ENCODE peak calls at places on chromosomes 6 and 20, in eight cellular contexts. N is lower lobe of right lung; X is sigmoid colon; C is CD4-positive, alpha-beta memory T cell; O is psoas muscle; E is A549; I is adrenal gland; G is Panc1. U is an unnamed sample.

GRCh38 chr6:18265787-18266523 is 1.6 kb upstream of the DEK start:
- DNase-seq in O (no peak), X (no peak), I (no peak), N (no peak), E (no peak), G (no peak), C (no peak), U (no peak)

GRCh38 chr6:165439928-165440554 is 130.6 kb upstream of the C6orf118 start:
- DNase-seq in I (no peak), G (peak; percentile 52), N (no peak), X (no peak), E (peak; percentile 69), C (no peak), O (no peak), U (no peak)

GRCh38 chr20:41424025-41424424 is 57.4 kb upstream of the EMILIN3 start:
- DNase-seq in N (no peak), I (no peak), O (no peak), G (no peak), C (no peak), X (no peak), E (no peak), U (no peak)

GRCh38 chr6:155117266-155117665 is 122.2 kb downstream of the TIAM2 start:
- DNase-seq in I (no peak), C (no peak), G (no peak), N (no peak), E (no peak), O (no peak), X (no peak), U (no peak)

GRCh38 chr20:54137115-54137514 is 36.7 kb downstream of the CYP24A1 start:
- DNase-seq in I (no peak), O (no peak), N (no peak), C (no peak), X (no peak), E (no peak), G (no peak), U (no peak)

GRCh38 chr6:139531148-139531547 is 156.7 kb upstream of the CITED2 start:
- DNase-seq in G (no peak), N (no peak), E (no peak), O (no peak), I (no peak), C (peak; percentile 80), X (no peak), U (no peak)

GRCh38 chr6:89375902-89376301 is 23.4 kb upstream of the UBE2J1 start:
- DNase-seq in E (no peak), C (no peak), I (no peak), X (no peak), N (no peak), O (no peak), G (no peak), U (no peak)

GRCh38 chr20:62900692-62901584 is 25.4 kb downstream of the DIDO1 start:
- DNase-seq in X (no peak), G (no peak), N (no peak), I (no peak), O (no peak), C (peak; percentile 71), E (peak; percentile 49), U (no peak)

GRCh38 chr20:45967551-45968080 is 4.4 kb downstream of the ZNF335 start:
- DNase-seq in N (peak; percentile 36), E (no peak), O (no peak), G (no peak), C (no peak), X (peak; percentile 64), I (no peak), U (no peak)

GRCh38 chr6:29989211-29989610 is 46.9 kb downstream of the HLA-A start:
- DNase-seq in E (no peak), N (no peak), C (no peak), G (no peak), X (no peak), I (no peak), O (no peak), U (no peak)

GRCh38 chr6:116210750-116211425 is 43.0 kb downstream of the TSPYL4 start:
- DNase-seq in X (no peak), I (peak; percentile 88), O (peak; percentile 49), E (peak; percentile 33), C (no peak), G (no peak), N (no peak), U (no peak)

GRCh38 chr6:134287863-134288537 is 29.9 kb downstream of the SGK1 start:
- DNase-seq in N (no peak), O (no peak), X (no peak), G (no peak), I (no peak), E (peak; percentile 53), C (no peak), U (no peak)

GRCh38 chr20:5797843-5798462 is 47.8 kb downstream of the SHLD1 start:
- DNase-seq in C (no peak), N (peak; percentile 45), E (no peak), X (no peak), I (no peak), G (no peak), O (no peak), U (no peak)

GRCh38 chr6:156689656-156690055 is 87.5 kb upstream of the ARID1B start:
- DNase-seq in O (no peak), I (peak; percentile 14), X (no peak), C (no peak), E (no peak), G (no peak), N (no peak), U (no peak)

GRCh38 chr6:156686940-156687874 is 90.0 kb upstream of the ARID1B start:
- DNase-seq in O (peak; percentile 90), G (no peak), I (peak; percentile 91), X (peak; percentile 97), N (peak; percentile 92), C (peak; percentile 80), E (peak; percentile 83), U (no peak)

GRCh38 chr6:156687875-156688549 is 89.2 kb upstream of the ARID1B start:
- DNase-seq in I (peak; percentile 37), X (peak; percentile 62), N (peak; percentile 47), O (peak; percentile 20), C (no peak), E (no peak), G (no peak), U (no peak)

GRCh38 chr6:156686429-156686939 is 90.7 kb upstream of the ARID1B start:
- DNase-seq in G (peak; percentile 51), O (no peak), X (peak; percentile 66), N (peak; percentile 49), C (no peak), E (peak; percentile 26), I (peak; percentile 50), U (no peak)

GRCh38 chr6:156685823-156686428 is 91.3 kb upstream of the ARID1B start:
- DNase-seq in O (no peak), G (no peak), C (no peak), X (no peak), N (no peak), I (no peak), E (no peak), U (no peak)
- H3K4me3 ChIP-seq in O (peak overlapping the region; percentile 73), G (peak overlapping the region; percentile 63), C (peak overlapping the region; percentile 68), X (peak overlapping the region; percentile 57), N (peak overlapping the region; percentile 68), I (peak overlapping the region; percentile 86), E (peak overlapping the region; percentile 92), U (no peak overlapping the region)

GRCh38 chr6:12356431-12356830 is 66.3 kb downstream of the EDN1 start:
- DNase-seq in N (no peak), E (no peak), G (no peak), C (no peak), I (no peak), O (no peak), X (no peak), U (no peak)

GRCh38 chr6:12355354-12355753 is 65.2 kb downstream of the EDN1 start:
- DNase-seq in O (no peak), N (no peak), E (no peak), G (no peak), C (no peak), X (no peak), I (no peak), U (no peak)

GRCh38 chr6:12351672-12352071 is 61.5 kb downstream of the EDN1 start:
- DNase-seq in E (no peak), O (no peak), I (no peak), N (no peak), C (no peak), X (no peak), G (no peak), U (no peak)

GRCh38 chr6:12354499-12354898 is 64.3 kb downstream of the EDN1 start:
- DNase-seq in E (no peak), O (no peak), X (no peak), N (no peak), C (no peak), G (no peak), I (no peak), U (no peak)

DNA sequence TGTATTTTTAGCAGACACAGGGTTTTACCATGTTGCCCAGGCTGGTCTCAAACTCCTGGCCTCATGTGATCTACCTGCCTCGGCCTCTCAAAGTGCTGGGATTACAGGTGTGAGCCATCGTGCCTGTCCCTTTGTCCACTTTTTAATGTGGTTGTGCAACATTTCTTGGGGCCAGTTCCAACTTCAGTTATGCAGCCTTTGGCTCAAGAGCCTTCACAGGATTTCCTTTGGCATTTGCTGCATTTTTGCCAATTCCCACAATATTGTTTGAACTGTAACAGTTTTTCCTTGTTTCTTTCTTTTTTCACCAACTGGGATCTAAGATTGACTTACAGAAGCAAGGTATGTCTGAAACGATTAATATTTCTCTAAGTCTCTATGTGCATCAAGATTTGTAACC is 63.6 kb downstream of the EDN1 start:
- DNase-seq in G (no peak), C (no peak), X (no peak), O (no peak), N (no peak), I (no peak), E (no peak), U (no peak)
- H3K27ac ChIP-seq in G (no peak overlapping the region), C (no peak overlapping the region), X (no peak overlapping the region), O (no peak overlapping the region), N (no peak overlapping the region), I (no peak overlapping the region), E (peak overlapping the region; percentile 88), U (no peak overlapping the region)

DNA sequence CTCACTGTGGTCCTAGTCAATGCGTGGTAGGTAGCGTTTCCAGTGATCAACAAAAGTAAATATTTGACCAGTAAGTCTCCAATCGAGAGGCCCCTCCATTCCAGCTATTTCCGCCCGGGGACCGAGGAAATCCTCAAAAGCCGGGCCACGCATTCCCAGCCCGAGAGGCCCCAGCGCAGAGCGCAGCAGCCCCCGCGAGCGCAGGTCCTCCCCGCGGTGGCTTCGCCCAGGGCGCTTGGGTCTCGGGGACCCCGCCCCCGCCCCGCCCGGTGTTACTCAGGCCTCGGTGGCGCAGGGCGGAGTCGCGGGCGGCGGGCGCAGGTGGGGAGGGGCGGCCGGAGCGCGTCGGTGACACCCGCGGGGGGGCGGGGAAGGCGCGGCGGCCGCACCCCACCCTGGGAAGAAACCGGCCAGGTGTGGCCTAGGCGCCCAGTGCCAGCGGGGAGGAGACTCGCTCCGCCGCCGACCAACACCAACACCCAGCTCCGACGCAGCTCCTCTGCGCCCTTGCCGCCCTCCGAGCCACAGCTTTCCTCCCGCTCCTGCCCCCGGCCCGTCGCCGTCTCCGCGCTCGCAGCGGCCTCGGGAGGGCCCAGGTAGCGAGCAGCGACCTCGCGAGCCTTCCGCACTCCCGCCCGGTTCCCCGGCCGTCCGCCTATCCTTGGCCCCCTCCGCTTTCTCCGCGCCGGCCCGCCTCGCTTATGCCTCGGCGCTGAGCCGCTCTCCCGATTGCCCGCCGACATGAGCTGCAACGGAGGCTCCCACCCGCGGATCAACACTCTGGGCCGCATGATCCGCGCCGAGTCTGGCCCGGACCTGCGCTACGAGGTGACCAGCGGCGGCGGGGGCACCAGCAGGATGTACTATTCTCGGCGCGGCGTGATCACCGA is at the start of gene DSP:
- DNase-seq in G (no peak), I (peak; percentile 81), E (peak; percentile 69), O (peak; percentile 23), X (no peak), C (no peak), N (peak; percentile 72), U (no peak)
- H3K4me3 ChIP-seq in G (peak within 1 kb of the TSS; percentile 50), I (peak within 1 kb of the TSS; percentile 70), E (peak within 1 kb of the TSS; percentile 66), O (peak within 1 kb of the TSS; percentile 71), X (peak within 1 kb of the TSS; percentile 26), C (no peak within 1 kb of the TSS), N (peak within 1 kb of the TSS; percentile 61), U (peak within 1 kb of the TSS; percentile 82)

GRCh38 chr6:84756466-84756865 is 7.9 kb downstream of the TBX18 start:
- DNase-seq in C (no peak), X (no peak), G (no peak), I (no peak), E (no peak), N (no peak), O (no peak), U (no peak)
- H3K27ac ChIP-seq in C (no peak overlapping the region), X (no peak overlapping the region), G (no peak overlapping the region), I (no peak overlapping the region), E (peak overlapping the region; percentile 57), N (no peak overlapping the region), O (no peak overlapping the region), U (no peak overlapping the region)